ENCODE peak calls at places on chromosomes 3 and 15, in seven cellular contexts. Y is stimulated activated naive CD8-positive, alpha-beta T cell treated with anti-CD3 and anti-CD28 coated beads, Interleukin-15, Interleukin-2, amounts not matched to agents 100 U/mL and 50 U/mL, for 24 hours; D is GM13977; O is HFF-Myc; T is left cardiac atrium; K is ACHN; E is T-helper 1 cell. A is an unnamed sample.

GRCh38 chr15:83734487-83734886 is 80.6 kb downstream of the ADAMTSL3 start:
- DNase-seq in Y (no peak), D (no peak), O (no peak), T (no peak), K (peak), E (no peak), A (no peak)

GRCh38 chr15:34366271-34367043 is 539 bp downstream of the LPCAT4 start:
- DNase-seq in Y (peak), D (peak), O (no peak), T (peak), K (peak), E (peak), A (no peak)

GRCh38 chr15:45702041-45702440 is 67.2 kb downstream of the SQOR start:
- DNase-seq in Y (no peak), D (no peak), O (no peak), T (no peak), K (no peak), E (no peak), A (no peak)

GRCh38 chr3:130468311-130468710 is 48.7 kb upstream of the COL6A6 start:
- DNase-seq in Y (no peak), D (no peak), O (no peak), T (no peak), K (no peak), E (no peak), A (no peak)

GRCh38 chr15:89307046-89307587 is 27.5 kb downstream of the POLG start:
- DNase-seq in Y (no peak), D (no peak), O (no peak), T (no peak), K (peak), E (no peak), A (no peak)

GRCh38 chr15:42056934-42057743 is 36.3 kb upstream of the PLA2G4E start:
- DNase-seq in Y (peak), D (peak), O (no peak), T (peak), K (peak), E (peak), A (peak)

GRCh38 chr3:190432216-190432615 is 17.5 kb downstream of the TMEM207 start:
- DNase-seq in Y (no peak), D (no peak), O (no peak), T (no peak), K (no peak), E (no peak), A (no peak)

GRCh38 chr15:82048809-82049208 is 3.0 kb upstream of the MEX3B start:
- DNase-seq in Y (no peak), D (no peak), O (no peak), T (no peak), K (no peak), E (no peak), A (no peak)

GRCh38 chr3:174202561-174202960 is 656.6 kb upstream of the NAALADL2 start:
- DNase-seq in Y (no peak), D (no peak), O (no peak), T (no peak), K (no peak), E (no peak), A (no peak)

GRCh38 chr3:178485756-178486155 is 50.5 kb upstream of the KCNMB2 start:
- DNase-seq in Y (no peak), D (no peak), O (peak), T (no peak), K (no peak), E (no peak), A (no peak)

GRCh38 chr15:78389356-78389755 is 48.7 kb upstream of the IREB2 start:
- DNase-seq in Y (no peak), D (no peak), O (no peak), T (no peak), K (no peak), E (no peak), A (no peak)

GRCh38 chr15:64209680-64210334 is 47.0 kb upstream of the PPIB start:
- DNase-seq in Y (no peak), D (peak), O (peak), T (no peak), K (peak), E (no peak), A (no peak)

GRCh38 chr3:10370429-10370828 is 49.5 kb upstream of the SEC13 start:
- DNase-seq in Y (no peak), D (no peak), O (no peak), T (no peak), K (peak), E (no peak), A (no peak)

GRCh38 chr15:66233487-66234415 is 19.8 kb downstream of the MEGF11 start:
- DNase-seq in Y (peak), D (no peak), O (no peak), T (no peak), K (peak), E (no peak), A (no peak)